ENCODE peak calls at places on chromosomes 5 and 9, in four cellular contexts. One of them, this sample, is unnamed. For H3K4me1, the result is how much of the 10 kb centered on the place peaks cover.

GRCh38 chr9:97688654-97689053 is 8.5 kb downstream of the XPA start:
- DNase-seq in cardiac muscle cell: no peak
- DNase-seq in H9: no peak
- DNase-seq in uterus: no peak
- DNase-seq in this sample: no peak

GRCh38 chr5:32531885-32532520 is 53.4 kb upstream of the SUB1 start:
- DNase-seq in cardiac muscle cell: peak
- DNase-seq in H9: peak
- DNase-seq in uterus: no peak
- DNase-seq in this sample: peak

GRCh38 chr9:123302348-123303214 is 34.2 kb upstream of the STRBP start:
- DNase-seq in cardiac muscle cell: peak
- DNase-seq in H9: no peak
- DNase-seq in uterus: no peak
- DNase-seq in this sample: no peak

GRCh38 chr9:131082774-131083512 is 13.4 kb upstream of the AIF1L start:
- DNase-seq in cardiac muscle cell: no peak
- DNase-seq in H9: no peak
- DNase-seq in uterus: no peak
- DNase-seq in this sample: no peak

GRCh38 chr9:123620258-123620657 is 264.3 kb downstream of the CRB2 start:
- DNase-seq in cardiac muscle cell: no peak
- DNase-seq in H9: no peak
- DNase-seq in uterus: no peak
- DNase-seq in this sample: no peak

GRCh38 chr5:64869419-64869818 is 100.7 kb downstream of the CWC27 start:
- DNase-seq in cardiac muscle cell: peak
- DNase-seq in H9: no peak
- DNase-seq in uterus: no peak
- DNase-seq in this sample: no peak

GRCh38 chr5:71752441-71753190 is 33.5 kb downstream of the CARTPT start:
- DNase-seq in cardiac muscle cell: no peak
- DNase-seq in H9: no peak
- DNase-seq in uterus: no peak
- DNase-seq in this sample: no peak

GRCh38 chr5:174735498-174736350 is 11.3 kb downstream of the MSX2 start:
- DNase-seq in cardiac muscle cell: peak
- DNase-seq in H9: peak
- DNase-seq in uterus: no peak
- DNase-seq in this sample: peak

GRCh38 chr5:136296846-136297245 is 68.5 kb downstream of the TRPC7 start:
- DNase-seq in cardiac muscle cell: no peak
- DNase-seq in H9: no peak
- DNase-seq in uterus: no peak
- DNase-seq in this sample: no peak
- TF ChIP-seq CTCF in cardiac muscle cell: no peak
- TF ChIP-seq CTCF in H9: no peak
- TF ChIP-seq CTCF in uterus: no peak
- TF ChIP-seq CTCF in this sample: no peak

GRCh38 chr5:17235736-17236330 is 18.4 kb downstream of the BASP1 start:
- DNase-seq in cardiac muscle cell: no peak
- DNase-seq in H9: no peak
- DNase-seq in uterus: no peak
- DNase-seq in this sample: no peak
- H3K4me1 ChIP-seq in cardiac muscle cell: under half
- H3K4me1 ChIP-seq in H9: under half
- H3K4me1 ChIP-seq in uterus: under half
- H3K4me1 ChIP-seq in this sample: under half

GRCh38 chr5:52673495-52673894 is 114.2 kb upstream of the ITGA1 start:
- DNase-seq in cardiac muscle cell: no peak
- DNase-seq in H9: no peak
- DNase-seq in uterus: no peak
- DNase-seq in this sample: no peak
- TF ChIP-seq CTCF in cardiac muscle cell: no peak
- TF ChIP-seq CTCF in H9: no peak
- TF ChIP-seq CTCF in uterus: no peak
- TF ChIP-seq CTCF in this sample: no peak

GRCh38 chr5:134131578-134132350 is 17.3 kb downstream of the TCF7 start:
- DNase-seq in cardiac muscle cell: no peak
- DNase-seq in H9: no peak
- DNase-seq in uterus: no peak
- DNase-seq in this sample: no peak

GRCh38 chr5:134132372-134133212 is 18.1 kb downstream of the TCF7 start:
- DNase-seq in cardiac muscle cell: no peak
- DNase-seq in H9: peak
- DNase-seq in uterus: no peak
- DNase-seq in this sample: no peak

GRCh38 chr5:134130239-134130945 is 15.9 kb downstream of the TCF7 start:
- DNase-seq in cardiac muscle cell: no peak
- DNase-seq in H9: no peak
- DNase-seq in uterus: no peak
- DNase-seq in this sample: no peak

GRCh38 chr5:134129411-134130238 is 15.1 kb downstream of the TCF7 start:
- DNase-seq in cardiac muscle cell: no peak
- DNase-seq in H9: no peak
- DNase-seq in uterus: no peak
- DNase-seq in this sample: no peak

DNA sequence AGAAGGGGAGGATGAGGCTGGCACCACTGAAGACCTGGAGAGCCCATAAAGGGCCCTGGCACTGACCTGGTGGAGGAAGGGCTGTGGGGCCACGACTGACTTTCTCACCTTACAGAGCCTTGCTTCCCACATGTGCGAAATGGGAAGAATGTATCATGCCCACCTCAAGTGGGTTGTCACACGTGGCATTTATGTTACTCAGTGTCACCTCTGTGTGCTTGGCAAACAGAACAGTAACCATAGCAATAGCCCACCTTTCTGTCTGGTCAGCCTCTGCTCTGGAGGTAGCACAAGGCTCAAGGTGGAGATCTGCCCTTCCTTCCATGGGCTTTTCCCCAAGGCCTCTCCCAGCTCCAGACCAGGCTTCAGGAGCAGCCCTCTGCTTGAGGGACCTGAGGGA is 16.7 kb downstream of the TCF7 start:
- DNase-seq in cardiac muscle cell: no peak
- DNase-seq in H9: no peak
- DNase-seq in uterus: no peak
- DNase-seq in this sample: no peak
- H3K4me1 ChIP-seq in cardiac muscle cell: under half
- H3K4me1 ChIP-seq in H9: under half
- H3K4me1 ChIP-seq in uterus: under half
- H3K4me1 ChIP-seq in this sample: under half

DNA sequence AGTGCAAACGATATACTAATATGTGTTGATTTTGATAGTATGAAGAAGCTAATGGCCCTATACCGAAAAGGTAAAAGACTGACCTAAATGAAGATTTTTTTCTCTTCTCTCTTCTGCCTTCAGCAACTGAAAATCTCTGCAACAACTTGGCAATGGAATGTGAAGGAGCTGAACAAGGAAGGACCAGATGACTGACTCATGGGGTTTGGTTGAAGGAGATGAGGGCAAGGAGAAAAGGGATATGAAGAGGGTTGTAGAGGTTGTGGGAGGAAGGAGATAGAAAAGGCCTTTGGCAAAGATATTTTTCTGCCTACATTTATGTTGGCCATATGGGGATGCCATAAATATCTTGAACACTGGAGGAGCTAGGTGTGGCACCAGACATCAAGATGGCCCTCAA is 129.7 kb upstream of the CHD1 start:
- DNase-seq in cardiac muscle cell: no peak
- DNase-seq in H9: no peak
- DNase-seq in uterus: no peak
- DNase-seq in this sample: no peak
- TF ChIP-seq CTCF in cardiac muscle cell: no peak
- TF ChIP-seq CTCF in H9: no peak
- TF ChIP-seq CTCF in uterus: no peak
- TF ChIP-seq CTCF in this sample: no peak

GRCh38 chr9:111922324-111923013 is 25.9 kb downstream of the UGCG start:
- DNase-seq in cardiac muscle cell: no peak
- DNase-seq in H9: no peak
- DNase-seq in uterus: no peak
- DNase-seq in this sample: no peak
- H3K4me1 ChIP-seq in cardiac muscle cell: under half
- H3K4me1 ChIP-seq in H9: under half
- H3K4me1 ChIP-seq in uterus: under half
- H3K4me1 ChIP-seq in this sample: under half

GRCh38 chr5:97183100-97183929 is at the start of gene RIOK2:
- DNase-seq in cardiac muscle cell: peak
- DNase-seq in H9: peak
- DNase-seq in uterus: peak
- DNase-seq in this sample: peak
- TF ChIP-seq CTCF in cardiac muscle cell: no peak
- TF ChIP-seq CTCF in H9: no peak
- TF ChIP-seq CTCF in uterus: no peak
- TF ChIP-seq CTCF in this sample: no peak

DNA sequence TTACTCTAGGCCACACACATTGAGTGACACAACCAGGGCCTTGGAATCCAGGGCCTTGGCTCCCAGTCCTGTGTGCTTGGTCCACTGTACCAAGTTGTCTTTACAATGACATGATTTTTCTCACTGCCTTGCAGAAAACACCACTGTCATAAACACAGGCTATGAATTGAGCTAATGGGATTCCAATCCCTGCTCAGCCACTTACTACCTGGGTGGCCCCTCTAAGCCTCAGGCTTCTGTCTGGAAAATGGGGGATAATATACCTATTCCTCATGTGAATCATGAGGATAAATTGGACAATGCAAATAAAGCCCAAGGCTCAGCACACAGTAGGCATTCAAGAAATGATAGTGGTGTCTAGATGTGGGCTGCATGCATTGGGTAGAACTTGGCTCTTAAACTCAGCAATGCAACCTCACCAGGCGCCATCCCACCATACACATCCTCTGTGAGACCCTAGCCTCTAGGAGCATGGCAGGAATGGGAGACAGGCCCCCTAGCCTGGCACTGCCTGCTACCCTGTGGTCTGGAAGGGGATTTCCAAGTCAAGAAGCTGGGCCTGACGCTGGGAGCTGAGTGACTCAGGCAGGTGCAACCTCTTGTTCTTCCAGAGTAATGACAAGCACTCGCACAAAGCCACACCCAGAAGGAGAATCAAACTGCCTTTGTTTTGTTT is 2.3 kb upstream of the TNIP1 start:
- DNase-seq in cardiac muscle cell: no peak
- DNase-seq in H9: no peak
- DNase-seq in uterus: no peak
- DNase-seq in this sample: peak
- H3K4me1 ChIP-seq in cardiac muscle cell: under half
- H3K4me1 ChIP-seq in H9: under half
- H3K4me1 ChIP-seq in uterus: under half
- H3K4me1 ChIP-seq in this sample: under half

DNA sequence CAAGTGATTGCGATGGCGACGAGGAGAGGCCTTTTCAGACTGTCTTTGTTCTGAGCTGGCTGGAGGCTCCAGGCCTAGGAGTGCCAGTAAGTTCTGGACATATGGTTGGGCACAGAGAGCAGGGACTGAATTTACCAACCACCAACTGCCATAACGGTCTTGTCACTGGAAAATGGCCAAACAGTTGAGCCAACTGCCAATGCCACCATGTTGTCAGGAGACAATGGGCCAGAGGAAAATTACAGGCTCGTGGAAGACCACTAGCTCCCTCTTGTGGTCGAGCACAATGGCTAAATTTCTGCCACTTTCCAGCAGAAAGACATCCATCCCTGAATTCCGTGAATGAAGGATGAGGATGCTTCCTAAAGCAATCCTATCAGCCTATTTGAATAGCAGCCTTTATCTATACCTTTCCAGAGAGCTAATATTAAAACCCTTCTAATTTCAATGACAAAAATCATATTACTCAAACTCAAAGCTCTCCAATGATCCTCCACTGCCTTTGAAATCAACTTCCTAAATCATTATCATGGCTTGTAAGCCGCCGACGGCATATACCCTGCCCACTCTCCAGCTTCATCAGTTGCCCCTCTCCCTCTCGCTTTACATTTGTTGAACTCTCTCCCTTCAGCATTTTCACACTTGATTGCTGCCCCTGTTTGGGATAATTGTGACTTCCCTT is 66.9 kb upstream of the GLIS3 start:
- DNase-seq in cardiac muscle cell: peak
- DNase-seq in H9: peak
- DNase-seq in uterus: no peak
- DNase-seq in this sample: peak
- TF ChIP-seq CTCF in cardiac muscle cell: peak
- TF ChIP-seq CTCF in H9: peak
- TF ChIP-seq CTCF in uterus: peak
- TF ChIP-seq CTCF in this sample: peak

GRCh38 chr9:126376903-126377342 is 50.3 kb downstream of the MVB12B start:
- DNase-seq in cardiac muscle cell: no peak
- DNase-seq in H9: no peak
- DNase-seq in uterus: no peak
- DNase-seq in this sample: no peak
- H3K4me1 ChIP-seq in cardiac muscle cell: under half
- H3K4me1 ChIP-seq in H9: under half
- H3K4me1 ChIP-seq in uterus: under half
- H3K4me1 ChIP-seq in this sample: under half